ENCODE peak calls at places on chromosomes 2 and 18, in four cellular contexts. C, V, P and B are unnamed samples.

GRCh38 chr2:177183860-177184259 is 28.7 kb upstream of the HNRNPA3 start:
- DNase-seq in C (no peak), V (no peak), P (no peak), B (no peak)

GRCh38 chr18:13269599-13270011 is 51.0 kb downstream of the LDLRAD4 start:
- DNase-seq in C (no peak), V (peak; percentile 84), P (peak; percentile 61), B (no peak)

GRCh38 chr2:217625475-217626245 is 377.1 kb downstream of the TNS1 start:
- DNase-seq in C (no peak), P (no peak), V (no peak), B (no peak)

GRCh38 chr2:96407041-96407918 is 71.7 kb downstream of the NCAPH start:
- DNase-seq in C (peak; percentile 76), V (peak; percentile 71), P (peak; percentile 73), B (peak; percentile 57)

GRCh38 chr2:237422309-237422708 is 8.3 kb upstream of the COL6A3 start:
- DNase-seq in P (no peak), V (no peak), C (no peak), B (no peak)

GRCh38 chr2:240060977-240061591 is 7.8 kb upstream of the OR6B3 start:
- DNase-seq in V (no peak), P (no peak), C (peak; percentile 68), B (peak; percentile 53)

GRCh38 chr2:126771501-126772195 is 115.7 kb downstream of the GYPC start:
- DNase-seq in V (peak; percentile 38), P (no peak), C (no peak), B (no peak)

GRCh38 chr2:20621366-20622295 is 29.3 kb downstream of the HS1BP3 start:
- DNase-seq in V (peak; percentile 21), P (peak; percentile 33), C (no peak), B (peak; percentile 64)

GRCh38 chr2:71923887-71924533 is 223.7 kb downstream of the CYP26B1 start:
- DNase-seq in C (peak; percentile 87), V (no peak), P (no peak), B (peak; percentile 87)

GRCh38 chr2:41378420-41378819 is 669.4 kb upstream of the PKDCC start:
- DNase-seq in V (no peak), P (no peak), C (no peak), B (no peak)

GRCh38 chr2:224359569-224359968 is 42.3 kb downstream of the FAM124B start:
- DNase-seq in V (no peak), P (no peak), C (peak; percentile 20), B (peak; percentile 78)

GRCh38 chr2:187345338-187345737 is 102.7 kb downstream of the CALCRL start:
- DNase-seq in V (no peak), P (no peak), C (no peak), B (no peak)

GRCh38 chr2:181573140-181573736 is 83.7 kb downstream of the CERKL start:
- DNase-seq in C (peak; percentile 53), V (no peak), P (no peak), B (no peak)

GRCh38 chr2:108923019-108923700 is 65.9 kb downstream of the EDAR start:
- DNase-seq in P (no peak), V (no peak), C (peak; percentile 95), B (no peak)

GRCh38 chr2:24762518-24762917 is 30.7 kb downstream of the PTRHD1 start:
- DNase-seq in P (no peak), C (no peak), V (no peak), B (peak; percentile 71)

GRCh38 chr2:68463287-68463877 is 3.7 kb downstream of the FBXO48 start:
- DNase-seq in C (peak; percentile 71), P (no peak), V (no peak), B (no peak)

GRCh38 chr2:84927275-84927627 is 21.8 kb downstream of the TMSB10 start:
- DNase-seq in C (no peak), P (no peak), V (no peak), B (no peak)

GRCh38 chr2:12469053-12469625 is 247.6 kb upstream of the TRIB2 start:
- DNase-seq in V (no peak), C (no peak), P (no peak), B (no peak)

GRCh38 chr2:191679818-191680600 is 2.1 kb downstream of the NABP1 start:
- DNase-seq in V (no peak), C (peak; percentile 87), P (no peak), B (no peak)

GRCh38 chr2:239939736-239940483 is 85.2 kb downstream of the NDUFA10 start:
- DNase-seq in P (peak; percentile 41), C (no peak), V (peak; percentile 26), B (no peak)

GRCh38 chr2:104412384-104412783 is 441.5 kb upstream of the POU3F3 start:
- DNase-seq in V (peak; percentile 52), P (no peak), C (peak; percentile 62), B (no peak)

GRCh38 chr2:126902152-126902835 is 3.6 kb downstream of the TEX51 start:
- DNase-seq in C (peak; percentile 5), V (peak; percentile 28), P (no peak), B (no peak)

GRCh38 chr2:126802316-126802715 is 96.4 kb upstream of the TEX51 start:
- DNase-seq in C (no peak), P (no peak), V (no peak), B (no peak)

GRCh38 chr18:74598350-74599001 is 806 bp downstream of the ZNF407 start:
- DNase-seq in V (peak; percentile 62), C (peak; percentile 37), P (peak; percentile 76), B (peak; percentile 83)

GRCh38 chr2:201130524-201131186 is 14.7 kb downstream of the CFLAR start:
- DNase-seq in P (no peak), C (peak; percentile 78), V (no peak), B (no peak)

GRCh38 chr2:178476477-178476876 is 1.9 kb downstream of the FKBP7 start:
- DNase-seq in C (no peak), V (no peak), P (no peak), B (no peak)

GRCh38 chr2:147531299-147531698 is 313.5 kb upstream of the ACVR2A start:
- DNase-seq in V (no peak), P (no peak), C (no peak), B (no peak)

GRCh38 chr18:74013955-74014354 is 133.7 kb downstream of the FBXO15 start:
- DNase-seq in C (peak; percentile 91), P (no peak), V (no peak), B (no peak)

GRCh38 chr2:180983468-180984388 is 3.3 kb downstream of the UBE2E3 start:
- DNase-seq in P (no peak), C (peak; percentile 62), V (no peak), B (peak; percentile 32)

GRCh38 chr18:845152-845819 is 33.2 kb upstream of the YES1 start:
- DNase-seq in C (peak; percentile 74), V (no peak), P (no peak), B (no peak)

GRCh38 chr2:186342029-186342428 is 144.0 kb upstream of the ZC3H15 start:
- DNase-seq in C (no peak), V (no peak), P (no peak), B (no peak)

GRCh38 chr18:8423051-8423558 is 186.1 kb upstream of the RAB12 start:
- DNase-seq in P (no peak), C (peak; percentile 61), V (no peak), B (no peak)

GRCh38 chr2:108377815-108378630 is at the start of gene SULT1C4:
- DNase-seq in C (no peak), V (no peak), P (peak; percentile 75), B (peak; percentile 29)

GRCh38 chr18:57881818-57882413 is 78.8 kb upstream of the ATP8B1 start:
- DNase-seq in P (peak; percentile 63), V (peak; percentile 75), C (peak; percentile 94), B (peak; percentile 77)

GRCh38 chr18:26956894-26957293 is 91.4 kb upstream of the AQP4 start:
- DNase-seq in V (no peak), C (no peak), P (no peak), B (no peak)

GRCh38 chr2:119491776-119492525 is 32.3 kb downstream of the SCTR start:
- DNase-seq in C (peak; percentile 81), P (no peak), V (no peak), B (no peak)

GRCh38 chr18:77250926-77251729 is 1.5 kb downstream of the GALR1 start:
- DNase-seq in P (no peak), V (no peak), C (no peak), B (no peak)

GRCh38 chr18:8368490-8369217 is 240.6 kb upstream of the RAB12 start:
- DNase-seq in P (no peak), V (no peak), C (no peak), B (no peak)

GRCh38 chr18:53153281-53153680 is 813.3 kb downstream of the DCC start:
- DNase-seq in V (no peak), P (no peak), C (peak; percentile 4), B (peak; percentile 34)
- TF ChIP-seq CTCF in V (peak; percentile 59), P (no peak), C (no peak), B (peak; percentile 49)

GRCh38 chr2:101442667-101443061 is 32.2 kb downstream of the RFX8 start:
- DNase-seq in C (peak; percentile 20), P (no peak), V (no peak), B (peak; percentile 12)
- TF ChIP-seq CTCF in C (no peak), P (no peak), V (no peak), B (peak; percentile 21)

GRCh38 chr18:48674758-48675157 is 135.9 kb downstream of the CTIF start:
- DNase-seq in P (no peak), C (no peak), V (no peak), B (no peak)
- TF ChIP-seq CTCF in P (no peak), C (no peak), V (no peak), B (no peak)

DNA sequence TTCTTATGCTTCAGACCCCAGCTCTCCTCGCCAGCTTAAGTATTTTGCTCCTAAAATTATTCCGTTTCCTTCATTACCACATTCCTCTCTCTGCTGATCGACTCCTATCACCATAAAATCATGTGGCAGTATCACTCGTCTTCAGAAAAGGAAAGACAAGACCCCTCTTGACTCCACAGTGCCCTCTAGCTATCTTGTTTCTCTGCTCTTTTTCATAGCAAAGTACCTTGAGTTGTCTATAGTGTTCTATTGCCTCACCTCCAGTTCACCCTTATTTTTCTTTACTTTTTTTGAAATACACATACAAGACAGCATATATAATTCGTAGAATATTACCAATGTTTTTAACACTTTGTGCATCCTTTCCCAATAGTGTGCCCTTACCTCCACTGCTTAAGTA is 273.2 kb upstream of the SIX3 start:
- DNase-seq in V (no peak), C (peak; percentile 7), P (no peak), B (peak; percentile 33)
- TF ChIP-seq CTCF in V (peak; percentile 24), C (no peak), P (no peak), B (peak; percentile 70)

DNA sequence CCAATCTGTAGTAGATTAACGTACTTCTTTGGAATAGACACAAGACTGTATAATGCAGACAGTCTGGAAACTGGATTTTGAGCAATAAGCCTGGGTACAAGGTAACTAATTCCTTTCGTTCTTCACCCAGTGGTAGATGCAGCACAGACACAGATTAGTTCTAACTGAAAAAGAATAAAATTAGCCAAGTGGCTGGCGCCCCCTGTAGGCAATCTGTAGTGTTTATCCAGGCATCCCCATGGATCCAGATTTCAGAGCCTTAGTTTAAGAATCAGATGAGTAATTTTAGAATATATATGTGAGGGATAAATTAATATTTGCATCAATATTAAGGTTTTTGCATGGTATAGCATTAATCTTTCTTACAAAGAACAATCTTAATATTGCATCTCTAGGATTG is 563.9 kb downstream of the DCC start:
- DNase-seq in C (peak; percentile 54), V (no peak), P (no peak), B (peak; percentile 75)
- TF ChIP-seq CTCF in C (no peak), V (peak; percentile 86), P (peak; percentile 19), B (peak; percentile 67)

GRCh38 chr2:229414631-229415030 is 143.5 kb upstream of the PID1 start:
- DNase-seq in C (no peak), V (no peak), P (no peak), B (no peak)
- TF ChIP-seq CTCF in C (no peak), V (no peak), P (no peak), B (no peak)